ENCODE peak calls at places on chromosomes 7 and 10, in eight cellular contexts. J is GM12878, F is heart left ventricle, N is transverse colon, G is breast epithelium, D is SK-N-SH, P is AG04450, Q is left ventricle myocardium inferior. O is an unnamed sample.

GRCh38 chr7:114160925-114161324 is 242.1 kb upstream of the PPP1R3A start:
- DNase-seq in P (no peak), F (no peak), J (no peak), G (no peak), N (no peak), Q (no peak), D (no peak), O (no peak)

GRCh38 chr10:9015005-9015404 is 960.5 kb downstream of the GATA3 start:
- DNase-seq in D (no peak), F (no peak), Q (no peak), J (no peak), G (no peak), N (no peak), P (no peak), O (no peak)

GRCh38 chr10:93481931-93482834 is at the start of gene MYOF:
- DNase-seq in F (peak), G (peak), D (peak), P (peak), J (peak), N (peak), Q (peak), O (peak)

GRCh38 chr10:90871279-90871760 is 454 bp upstream of the RPP30 start:
- DNase-seq in P (peak), F (peak), N (peak), Q (no peak), G (no peak), D (peak), J (peak), O (no peak)

GRCh38 chr7:36286241-36286640 is 103.4 kb upstream of the ANLN start:
- DNase-seq in J (no peak), D (no peak), F (no peak), Q (no peak), P (no peak), G (no peak), N (no peak), O (no peak)

GRCh38 chr7:18993933-18994668 is 123.3 kb downstream of the TWIST1 start:
- DNase-seq in G (no peak), Q (no peak), P (no peak), D (peak), J (no peak), F (no peak), N (no peak), O (no peak)

GRCh38 chr10:21368022-21368582 is 157.4 kb downstream of the SKIDA1 start:
- DNase-seq in F (no peak), D (no peak), P (no peak), N (no peak), Q (no peak), J (no peak), G (no peak), O (no peak)

GRCh38 chr7:77238703-77239136 is 39.1 kb upstream of the FGL2 start:
- DNase-seq in N (no peak), Q (no peak), F (peak), D (no peak), J (no peak), G (no peak), P (no peak), O (no peak)

GRCh38 chr10:25039531-25039930 is 23.1 kb downstream of the THNSL1 start:
- DNase-seq in Q (no peak), J (no peak), G (no peak), P (no peak), N (no peak), D (no peak), F (no peak), O (no peak)

GRCh38 chr7:17015575-17015974 is 133.8 kb upstream of the AGR3 start:
- DNase-seq in F (no peak), D (no peak), N (no peak), Q (no peak), J (no peak), P (no peak), G (no peak), O (no peak)

GRCh38 chr7:51249187-51249945 is 67.2 kb downstream of the COBL start:
- DNase-seq in D (no peak), N (no peak), J (no peak), G (no peak), F (no peak), Q (no peak), P (no peak), O (no peak)

GRCh38 chr7:138359891-138360582 is 100.0 kb upstream of the TRIM24 start:
- DNase-seq in N (no peak), D (no peak), F (no peak), Q (no peak), J (no peak), G (no peak), P (no peak), O (no peak)

GRCh38 chr10:33536508-33536907 is 202.0 kb upstream of the NRP1 start:
- DNase-seq in D (no peak), J (no peak), Q (no peak), N (no peak), P (no peak), G (no peak), F (no peak), O (no peak)

GRCh38 chr10:84957427-84957826 is 629.0 kb downstream of the CCSER2 start:
- DNase-seq in N (no peak), P (no peak), Q (no peak), J (no peak), G (no peak), D (no peak), F (no peak), O (no peak)

GRCh38 chr7:129952653-129953560 is at the start of gene UBE2H:
- DNase-seq in J (peak), F (peak), G (peak), P (peak), N (peak), D (peak), Q (peak), O (peak)

GRCh38 chr7:31204066-31204465 is 136.5 kb downstream of the NEUROD6 start:
- DNase-seq in D (no peak), G (no peak), P (no peak), F (no peak), Q (no peak), J (no peak), N (no peak), O (no peak)

GRCh38 chr10:123428302-123428701 is 237.9 kb upstream of the GPR26 start:
- DNase-seq in P (no peak), G (no peak), Q (no peak), J (no peak), D (no peak), N (no peak), F (no peak), O (no peak)

GRCh38 chr7:32045228-32045627 is 25.0 kb downstream of the PDE1C start:
- DNase-seq in D (no peak), N (no peak), F (no peak), P (no peak), Q (no peak), J (no peak), G (no peak), O (no peak)

GRCh38 chr7:18345641-18346234 is 149.8 kb upstream of the HDAC9 start:
- DNase-seq in P (no peak), G (no peak), D (peak), Q (no peak), F (no peak), J (no peak), N (peak), O (no peak)

GRCh38 chr10:81309041-81309552 is 565.9 kb upstream of the NRG3 start:
- DNase-seq in F (no peak), Q (no peak), P (no peak), J (no peak), N (no peak), G (no peak), D (no peak), O (no peak)

GRCh38 chr10:82392533-82392932 is 517.5 kb downstream of the NRG3 start:
- DNase-seq in D (peak), N (no peak), P (no peak), J (no peak), Q (no peak), G (no peak), F (no peak), O (no peak)

GRCh38 chr7:25949672-25950487 is 202.1 kb upstream of the NFE2L3 start:
- DNase-seq in Q (no peak), F (no peak), G (no peak), J (no peak), P (no peak), N (peak), D (no peak), O (no peak)

GRCh38 chr10:15245530-15245929 is 77.0 kb upstream of the NMT2 start:
- DNase-seq in G (no peak), P (no peak), N (no peak), Q (no peak), J (no peak), D (peak), F (no peak), O (no peak)

GRCh38 chr7:158910254-158911053 is 54.1 kb downstream of the DYNC2I1 start:
- DNase-seq in F (no peak), J (no peak), P (no peak), N (no peak), G (no peak), Q (no peak), D (no peak), O (no peak)

GRCh38 chr10:3099291-3100092 is 32.1 kb downstream of the PFKP start:
- DNase-seq in G (no peak), D (no peak), J (no peak), F (no peak), Q (no peak), N (no peak), P (peak), O (no peak)

GRCh38 chr7:99404235-99404976 is 4.0 kb downstream of the PDAP1 start:
- DNase-seq in J (no peak), D (no peak), P (no peak), Q (no peak), F (no peak), G (no peak), N (no peak), O (no peak)

GRCh38 chr7:70553364-70553763 is 578.6 kb upstream of the GALNT17 start:
- DNase-seq in Q (no peak), D (no peak), J (no peak), G (peak), P (no peak), F (no peak), N (no peak), O (no peak)

GRCh38 chr10:73628405-73628804 is 12.9 kb downstream of the MYOZ1 start:
- DNase-seq in N (peak), P (no peak), D (no peak), G (no peak), Q (no peak), J (no peak), F (no peak), O (no peak)

GRCh38 chr10:73625884-73626753 is 15.2 kb downstream of the MYOZ1 start:
- DNase-seq in J (peak), D (peak), F (peak), G (peak), P (peak), Q (peak), N (peak), O (peak)

GRCh38 chr10:73625004-73625883 is 16.0 kb downstream of the MYOZ1 start:
- DNase-seq in D (peak), G (no peak), F (no peak), J (no peak), N (peak), P (no peak), Q (peak), O (no peak)

GRCh38 chr10:73627300-73627699 is 14.0 kb downstream of the MYOZ1 start:
- DNase-seq in G (no peak), D (no peak), P (no peak), F (no peak), N (no peak), J (no peak), Q (no peak), O (no peak)

DNA sequence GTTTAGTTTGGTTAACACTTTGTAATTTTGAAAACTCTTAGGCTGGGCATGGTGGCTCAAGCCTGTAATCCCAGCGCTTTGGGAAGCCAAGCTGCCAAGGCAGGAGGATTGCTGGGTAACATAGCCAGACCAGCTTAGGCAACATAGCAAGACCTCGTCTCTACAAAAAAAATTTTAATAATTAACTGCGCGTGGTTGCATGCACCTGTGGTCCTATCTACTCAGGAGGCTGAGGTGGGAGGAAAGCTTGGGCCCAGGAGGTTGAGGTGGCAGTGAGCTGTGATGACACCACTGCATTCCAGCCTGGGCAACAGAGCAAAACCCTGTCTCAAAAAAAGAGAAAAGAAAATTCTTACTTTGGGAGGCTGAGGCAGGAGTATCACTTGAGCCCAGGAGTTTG is 18.2 kb downstream of the MYOZ1 start:
- DNase-seq in G (no peak), J (no peak), D (no peak), Q (no peak), N (no peak), P (no peak), F (no peak), O (no peak)
- H3K4me3 ChIP-seq in G (no peak), J (no peak), D (no peak), Q (no peak), N (no peak), P (no peak), F (no peak), O (no peak)

DNA sequence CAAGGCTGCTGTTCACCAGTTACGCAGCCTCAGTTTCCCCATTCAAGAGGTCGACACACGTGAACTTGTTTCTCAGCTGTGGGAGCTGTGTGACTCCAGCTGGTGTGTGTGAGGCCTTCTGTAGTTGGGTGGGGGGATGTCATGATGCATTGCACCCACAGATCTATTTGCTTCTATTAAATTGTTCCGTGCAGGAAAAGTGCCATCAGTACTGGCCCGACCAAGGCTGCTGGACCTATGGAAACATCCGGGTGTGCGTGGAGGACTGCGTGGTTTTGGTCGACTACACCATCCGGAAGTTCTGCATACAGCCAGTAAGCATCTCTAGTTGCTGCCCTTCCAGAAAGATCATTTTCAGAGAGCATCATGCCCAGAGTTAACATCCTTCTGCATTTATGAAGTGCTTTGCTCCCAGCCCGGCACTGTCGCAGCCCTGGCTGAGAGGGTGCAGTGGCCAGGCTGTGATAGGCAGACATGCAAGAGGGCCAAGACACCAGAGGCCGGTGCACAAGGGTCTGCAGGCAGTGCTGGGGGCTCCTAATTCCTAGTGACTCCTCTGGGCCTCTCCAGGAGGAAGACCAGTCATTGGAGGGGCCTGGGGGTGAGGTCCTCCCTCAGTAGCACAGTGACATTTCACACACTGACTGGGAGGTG is 60.2 kb downstream of the MKI67 start:
- DNase-seq in Q (no peak), G (no peak), P (no peak), D (no peak), N (peak), F (no peak), J (no peak), O (no peak)
- H3K27ac ChIP-seq in Q (no peak), G (no peak), P (no peak), D (no peak), N (no peak), F (no peak), J (no peak), O (no peak)

DNA sequence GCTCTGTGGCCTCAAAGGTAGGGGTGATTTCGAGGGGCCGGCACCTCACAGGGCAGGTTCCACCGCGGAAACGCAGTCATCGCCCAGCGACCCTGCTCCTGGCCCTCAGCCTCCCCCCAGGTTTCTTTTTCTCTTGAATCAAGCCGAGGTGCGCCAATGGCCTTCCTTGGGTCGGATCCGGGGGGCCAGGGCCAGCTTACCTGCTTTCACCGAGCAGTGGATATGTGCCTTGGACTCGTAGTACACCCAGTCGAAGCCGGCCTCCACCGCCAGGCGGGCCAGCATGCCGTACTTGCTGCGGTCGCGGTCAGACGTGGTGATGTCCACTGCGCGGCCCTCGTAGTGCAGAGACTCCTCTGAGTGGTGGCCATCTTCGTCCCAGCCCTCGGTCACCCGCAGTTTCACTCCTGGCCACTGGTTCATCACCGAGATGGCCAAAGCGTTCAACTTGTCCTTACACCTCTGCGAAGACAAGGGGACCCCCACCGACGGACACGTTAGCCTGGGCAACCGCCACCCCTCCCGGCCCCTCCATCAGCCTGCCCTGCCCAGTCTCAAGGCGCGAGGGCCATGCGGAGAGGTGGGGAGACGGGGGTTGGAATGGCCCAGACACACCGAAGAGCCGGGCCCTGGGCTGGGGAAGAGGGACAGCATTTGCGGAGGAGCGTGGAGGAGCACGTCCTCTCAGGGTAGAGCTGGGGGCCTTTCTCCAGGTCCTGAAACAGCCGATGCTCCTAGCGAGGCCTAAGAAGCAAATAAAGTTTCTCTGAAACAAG is 6.0 kb downstream of the SHH start:
- DNase-seq in G (no peak), N (no peak), D (peak), P (no peak), F (no peak), J (no peak), Q (no peak), O (no peak)
- H3K4me3 ChIP-seq in G (peak), N (no peak), D (peak), P (peak), F (peak), J (no peak), Q (peak), O (no peak)

GRCh38 chr7:127586346-127586745 is 950 bp upstream of the GCC1 start:
- DNase-seq in D (no peak), Q (no peak), J (no peak), N (no peak), G (no peak), P (no peak), F (no peak), O (no peak)
- H3K27ac ChIP-seq in D (no peak), Q (peak), J (no peak), N (no peak), G (peak), P (no peak), F (no peak), O (no peak)

DNA sequence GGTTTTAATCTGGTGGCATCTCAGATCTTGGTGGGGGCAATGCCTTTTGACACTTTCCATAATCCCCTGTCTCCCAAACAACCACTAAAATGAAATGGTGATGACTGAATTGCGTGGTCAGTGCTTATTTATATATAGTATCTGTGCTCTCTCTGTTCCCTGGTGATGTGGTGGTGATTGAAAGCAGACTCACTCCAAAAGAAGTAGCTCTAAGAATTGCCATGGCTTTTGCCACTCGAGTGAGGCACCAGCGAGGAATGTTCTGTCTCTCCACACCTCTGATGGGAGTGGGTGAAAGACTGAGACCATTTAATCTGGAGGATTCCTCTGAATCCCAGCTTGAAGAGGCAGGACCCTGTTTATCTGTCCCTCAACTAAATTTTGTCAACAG is 2.8 kb downstream of the DUSP5 start:
- DNase-seq in D (no peak), J (no peak), N (no peak), Q (no peak), G (no peak), F (peak), P (no peak), O (no peak)
- H3K4me3 ChIP-seq in D (peak), J (peak), N (no peak), Q (peak), G (peak), F (peak), P (peak), O (no peak)

DNA sequence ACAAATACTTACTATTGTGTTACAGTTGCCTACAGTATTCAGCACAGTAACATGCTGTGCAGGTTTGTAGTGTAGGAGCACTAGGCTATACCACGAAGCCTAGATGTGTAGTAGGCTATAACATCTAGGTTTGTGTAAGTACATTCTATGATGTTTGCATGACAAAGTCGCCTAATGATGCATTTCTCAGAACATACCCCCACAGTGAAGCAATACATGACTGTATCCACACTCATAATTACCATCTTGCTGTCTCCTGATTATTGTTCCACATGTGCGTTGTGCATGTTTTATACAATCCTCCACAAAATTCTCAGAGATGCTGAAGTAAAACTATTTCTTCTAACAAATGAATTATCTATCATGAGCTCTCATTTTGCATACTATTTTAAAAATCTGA is 67.8 kb upstream of the CAV2 start:
- DNase-seq in P (no peak), G (no peak), N (no peak), F (no peak), J (no peak), D (no peak), Q (no peak), O (no peak)
- H3K27ac ChIP-seq in P (no peak), G (no peak), N (no peak), F (no peak), J (no peak), D (no peak), Q (no peak), O (no peak)

GRCh38 chr10:67764012-67764822 is 68.2 kb upstream of the CTNNA3 start:
- DNase-seq in N (peak), D (peak), G (peak), Q (peak), J (peak), P (peak), F (peak), O (peak)
- H3K4me3 ChIP-seq in N (peak), D (peak), G (peak), Q (peak), J (peak), P (peak), F (peak), O (peak)

GRCh38 chr7:150800576-150801241 is at the start of gene TMEM176A:
- DNase-seq in J (no peak), Q (no peak), G (no peak), N (peak), D (no peak), P (no peak), F (no peak), O (no peak)

GRCh38 chr7:150801946-150802771 is 1.6 kb downstream of the TMEM176A start:
- DNase-seq in Q (no peak), G (no peak), J (no peak), D (no peak), N (peak), F (no peak), P (no peak), O (no peak)

GRCh38 chr7:150799741-150800575 is at the start of gene TMEM176B:
- DNase-seq in J (no peak), Q (peak), D (peak), P (no peak), G (no peak), N (peak), F (peak), O (peak)

GRCh38 chr7:150801242-150801945 is 825 bp downstream of the TMEM176A start:
- DNase-seq in Q (no peak), D (no peak), P (no peak), N (peak), F (no peak), J (no peak), G (no peak), O (peak)

GRCh38 chr7:150799156-150799555 is 1.0 kb downstream of the TMEM176B start:
- DNase-seq in G (no peak), N (no peak), F (no peak), P (no peak), J (no peak), Q (no peak), D (peak), O (no peak)
- H3K27ac ChIP-seq in G (peak), N (peak), F (no peak), P (no peak), J (no peak), Q (peak), D (no peak), O (no peak)

O was measured in ovary.